ENCODE peak calls at places on chromosome 20, in eight cellular contexts. One of them, this sample, is unnamed.

GRCh38 chr20:53495357-53495756 is 98.3 kb downstream of the ZNF217 start:
- DNase-seq in stomach: no peak
- DNase-seq in GM23248: peak; percentile 50
- DNase-seq in tibial artery: no peak
- DNase-seq in IMR-90: peak; percentile 4
- DNase-seq in H1: no peak
- DNase-seq in heart left ventricle: no peak
- DNase-seq in small intestine: no peak
- DNase-seq in this sample: no peak

GRCh38 chr20:35207950-35208611 is 18.4 kb upstream of the MMP24 start:
- DNase-seq in stomach: peak; percentile 82
- DNase-seq in GM23248: peak; percentile 81
- DNase-seq in tibial artery: peak; percentile 80
- DNase-seq in IMR-90: peak; percentile 78
- DNase-seq in H1: no peak
- DNase-seq in heart left ventricle: peak; percentile 84
- DNase-seq in small intestine: peak; percentile 92
- DNase-seq in this sample: peak; percentile 96

GRCh38 chr20:40262219-40262618 is 426.8 kb downstream of the MAFB start:
- DNase-seq in stomach: no peak
- DNase-seq in GM23248: no peak
- DNase-seq in tibial artery: no peak
- DNase-seq in IMR-90: no peak
- DNase-seq in H1: no peak
- DNase-seq in heart left ventricle: no peak
- DNase-seq in small intestine: no peak
- DNase-seq in this sample: no peak

GRCh38 chr20:47125553-47126373 is 230.7 kb downstream of the ZMYND8 start:
- DNase-seq in stomach: no peak
- DNase-seq in GM23248: peak; percentile 11
- DNase-seq in tibial artery: no peak
- DNase-seq in IMR-90: no peak
- DNase-seq in H1: no peak
- DNase-seq in heart left ventricle: no peak
- DNase-seq in small intestine: no peak
- DNase-seq in this sample: no peak

GRCh38 chr20:11796041-11796440 is 121.7 kb upstream of the BTBD3 start:
- DNase-seq in stomach: no peak
- DNase-seq in GM23248: peak; percentile 47
- DNase-seq in tibial artery: no peak
- DNase-seq in IMR-90: peak; percentile 43
- DNase-seq in H1: no peak
- DNase-seq in heart left ventricle: no peak
- DNase-seq in small intestine: no peak
- DNase-seq in this sample: no peak

GRCh38 chr20:47311967-47312681 is 44.4 kb downstream of the ZMYND8 start:
- DNase-seq in stomach: no peak
- DNase-seq in GM23248: no peak
- DNase-seq in tibial artery: peak; percentile 46
- DNase-seq in IMR-90: no peak
- DNase-seq in H1: no peak
- DNase-seq in heart left ventricle: no peak
- DNase-seq in small intestine: no peak
- DNase-seq in this sample: no peak

GRCh38 chr20:4153661-4154238 is 138.4 kb upstream of the RNF24 start:
- DNase-seq in stomach: no peak
- DNase-seq in GM23248: no peak
- DNase-seq in tibial artery: no peak
- DNase-seq in IMR-90: no peak
- DNase-seq in H1: no peak
- DNase-seq in heart left ventricle: no peak
- DNase-seq in small intestine: no peak
- DNase-seq in this sample: no peak

GRCh38 chr20:3174442-3175263 is 1.3 kb upstream of the LZTS3 start:
- DNase-seq in stomach: no peak
- DNase-seq in GM23248: peak; percentile 26
- DNase-seq in tibial artery: no peak
- DNase-seq in IMR-90: peak; percentile 11
- DNase-seq in H1: peak; percentile 31
- DNase-seq in heart left ventricle: peak; percentile 56
- DNase-seq in small intestine: no peak
- DNase-seq in this sample: no peak

GRCh38 chr20:62301111-62301668 is 1.6 kb upstream of the ADRM1 start:
- DNase-seq in stomach: no peak
- DNase-seq in GM23248: no peak
- DNase-seq in tibial artery: no peak
- DNase-seq in IMR-90: no peak
- DNase-seq in H1: no peak
- DNase-seq in heart left ventricle: no peak
- DNase-seq in small intestine: no peak
- DNase-seq in this sample: no peak

GRCh38 chr20:62332421-62332820 is 29.6 kb downstream of the ADRM1 start:
- DNase-seq in stomach: no peak
- DNase-seq in GM23248: no peak
- DNase-seq in tibial artery: no peak
- DNase-seq in IMR-90: no peak
- DNase-seq in H1: no peak
- DNase-seq in heart left ventricle: no peak
- DNase-seq in small intestine: no peak
- DNase-seq in this sample: no peak

GRCh38 chr20:9794831-9795230 is 44.0 kb downstream of the PAK5 start:
- DNase-seq in stomach: no peak
- DNase-seq in GM23248: no peak
- DNase-seq in tibial artery: no peak
- DNase-seq in IMR-90: no peak
- DNase-seq in H1: no peak
- DNase-seq in heart left ventricle: no peak
- DNase-seq in small intestine: no peak
- DNase-seq in this sample: no peak

GRCh38 chr20:51434556-51435256 is 107.8 kb downstream of the NFATC2 start:
- DNase-seq in stomach: no peak
- DNase-seq in GM23248: peak; percentile 94
- DNase-seq in tibial artery: no peak
- DNase-seq in IMR-90: peak; percentile 91
- DNase-seq in H1: no peak
- DNase-seq in heart left ventricle: no peak
- DNase-seq in small intestine: no peak
- DNase-seq in this sample: no peak

GRCh38 chr20:8267009-8267408 is 134.9 kb downstream of the PLCB1 start:
- DNase-seq in stomach: no peak
- DNase-seq in GM23248: no peak
- DNase-seq in tibial artery: no peak
- DNase-seq in IMR-90: no peak
- DNase-seq in H1: no peak
- DNase-seq in heart left ventricle: no peak
- DNase-seq in small intestine: no peak
- DNase-seq in this sample: no peak

GRCh38 chr20:34817801-34818200 is 7.7 kb downstream of the NCOA6 start:
- DNase-seq in stomach: no peak
- DNase-seq in GM23248: no peak
- DNase-seq in tibial artery: no peak
- DNase-seq in IMR-90: no peak
- DNase-seq in H1: no peak
- DNase-seq in heart left ventricle: no peak
- DNase-seq in small intestine: no peak
- DNase-seq in this sample: no peak

GRCh38 chr20:53940883-53941546 is 129.4 kb downstream of the BCAS1 start:
- DNase-seq in stomach: no peak
- DNase-seq in GM23248: peak; percentile 93
- DNase-seq in tibial artery: no peak
- DNase-seq in IMR-90: peak; percentile 94
- DNase-seq in H1: no peak
- DNase-seq in heart left ventricle: no peak
- DNase-seq in small intestine: peak; percentile 51
- DNase-seq in this sample: peak; percentile 40

GRCh38 chr20:49890651-49891361 is 24.5 kb downstream of the SPATA2 start:
- DNase-seq in stomach: no peak
- DNase-seq in GM23248: no peak
- DNase-seq in tibial artery: peak; percentile 60
- DNase-seq in IMR-90: no peak
- DNase-seq in H1: no peak
- DNase-seq in heart left ventricle: peak; percentile 56
- DNase-seq in small intestine: no peak
- DNase-seq in this sample: peak; percentile 54

GRCh38 chr20:48758206-48758820 is 69.5 kb downstream of the PREX1 start:
- DNase-seq in stomach: no peak
- DNase-seq in GM23248: no peak
- DNase-seq in tibial artery: no peak
- DNase-seq in IMR-90: no peak
- DNase-seq in H1: no peak
- DNase-seq in heart left ventricle: no peak
- DNase-seq in small intestine: peak; percentile 35
- DNase-seq in this sample: no peak

GRCh38 chr20:63641792-63642517 is 11.3 kb downstream of the STMN3 start:
- DNase-seq in stomach: peak; percentile 94
- DNase-seq in GM23248: peak; percentile 86
- DNase-seq in tibial artery: peak; percentile 91
- DNase-seq in IMR-90: peak; percentile 62
- DNase-seq in H1: no peak
- DNase-seq in heart left ventricle: peak; percentile 87
- DNase-seq in small intestine: peak; percentile 89
- DNase-seq in this sample: peak; percentile 100

GRCh38 chr20:63641146-63641791 is 12.0 kb downstream of the STMN3 start:
- DNase-seq in stomach: no peak
- DNase-seq in GM23248: no peak
- DNase-seq in tibial artery: peak; percentile 72
- DNase-seq in IMR-90: no peak
- DNase-seq in H1: no peak
- DNase-seq in heart left ventricle: no peak
- DNase-seq in small intestine: peak; percentile 31
- DNase-seq in this sample: no peak

GRCh38 chr20:63643966-63644365 is 9.3 kb downstream of the STMN3 start:
- DNase-seq in stomach: no peak
- DNase-seq in GM23248: no peak
- DNase-seq in tibial artery: no peak
- DNase-seq in IMR-90: no peak
- DNase-seq in H1: no peak
- DNase-seq in heart left ventricle: no peak
- DNase-seq in small intestine: no peak
- DNase-seq in this sample: no peak

GRCh38 chr20:63643499-63643898 is 9.7 kb downstream of the STMN3 start:
- DNase-seq in stomach: no peak
- DNase-seq in GM23248: no peak
- DNase-seq in tibial artery: no peak
- DNase-seq in IMR-90: no peak
- DNase-seq in H1: no peak
- DNase-seq in heart left ventricle: no peak
- DNase-seq in small intestine: no peak
- DNase-seq in this sample: peak; percentile 56

DNA sequence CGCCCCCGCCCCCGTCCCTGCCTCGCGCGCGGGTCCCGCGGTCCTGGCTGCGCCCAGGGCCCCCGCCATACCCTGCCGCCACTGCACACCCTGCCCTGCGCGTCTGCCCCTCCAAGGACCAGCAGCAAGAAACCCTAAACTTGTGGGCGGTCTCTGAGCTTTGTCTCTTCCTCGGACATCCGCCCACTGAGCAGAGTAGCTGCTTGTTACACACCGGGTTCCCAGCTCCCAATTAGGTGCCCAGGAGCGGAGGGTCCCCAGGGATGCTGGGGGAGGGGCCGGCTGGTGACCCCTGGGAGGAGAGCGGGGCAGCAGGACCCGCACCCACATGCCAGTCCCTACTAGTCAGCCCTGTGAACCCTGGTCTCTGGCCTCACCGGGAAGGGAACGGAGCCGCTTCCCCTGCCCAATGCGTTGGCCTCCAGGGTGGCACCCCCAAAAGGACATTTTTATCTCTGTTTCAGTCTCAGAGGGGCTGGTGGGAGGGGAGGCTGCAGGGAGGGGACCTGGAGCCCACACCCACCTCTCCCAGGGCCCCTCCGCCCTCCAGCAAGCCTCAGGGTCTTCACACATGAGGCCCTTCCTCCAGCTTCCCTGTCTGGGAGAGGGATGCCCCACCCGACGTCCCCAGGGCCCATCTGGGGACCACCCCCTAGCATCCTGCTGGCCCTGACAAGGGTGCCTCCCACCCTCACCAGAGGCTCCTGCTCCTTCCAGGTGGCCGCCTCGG is 10.5 kb downstream of the STMN3 start:
- DNase-seq in stomach: no peak
- DNase-seq in GM23248: no peak
- DNase-seq in tibial artery: no peak
- DNase-seq in IMR-90: no peak
- DNase-seq in H1: no peak
- DNase-seq in heart left ventricle: no peak
- DNase-seq in small intestine: no peak
- DNase-seq in this sample: peak; percentile 74
- H3K4me3 ChIP-seq in stomach: peak overlapping the region; percentile 62
- H3K4me3 ChIP-seq in GM23248: peak overlapping the region; percentile 60
- H3K4me3 ChIP-seq in tibial artery: peak overlapping the region; percentile 49
- H3K4me3 ChIP-seq in IMR-90: no peak overlapping the region
- H3K4me3 ChIP-seq in H1: peak overlapping the region; percentile 55
- H3K4me3 ChIP-seq in heart left ventricle: peak overlapping the region; percentile 68
- H3K4me3 ChIP-seq in small intestine: peak overlapping the region; percentile 28
- H3K4me3 ChIP-seq in this sample: peak overlapping the region; percentile 73

GRCh38 chr20:57701651-57702050 is 8.2 kb downstream of the PMEPA1 start:
- DNase-seq in stomach: no peak
- DNase-seq in GM23248: no peak
- DNase-seq in tibial artery: no peak
- DNase-seq in IMR-90: no peak
- DNase-seq in H1: no peak
- DNase-seq in heart left ventricle: no peak
- DNase-seq in small intestine: no peak
- DNase-seq in this sample: no peak
- H3K4me1 ChIP-seq in stomach: peaks cover 12% of the 10 kb centered on the region
- H3K4me1 ChIP-seq in GM23248: peaks cover 20% of the 10 kb centered on the region
- H3K4me1 ChIP-seq in tibial artery: no peaks in the 10 kb centered on the region
- H3K4me1 ChIP-seq in IMR-90: peaks cover 17% of the 10 kb centered on the region
- H3K4me1 ChIP-seq in H1: peaks cover 12% of the 10 kb centered on the region
- H3K4me1 ChIP-seq in heart left ventricle: peaks cover 7% of the 10 kb centered on the region
- H3K4me1 ChIP-seq in small intestine: peaks cover 10% of the 10 kb centered on the region
- H3K4me1 ChIP-seq in this sample: peaks cover 23% of the 10 kb centered on the region

GRCh38 chr20:675453-676314 is at the start of gene SCRT2:
- DNase-seq in stomach: peak; percentile 87
- DNase-seq in GM23248: peak; percentile 83
- DNase-seq in tibial artery: peak; percentile 81
- DNase-seq in IMR-90: peak; percentile 65
- DNase-seq in H1: no peak
- DNase-seq in heart left ventricle: peak; percentile 83
- DNase-seq in small intestine: peak; percentile 64
- DNase-seq in this sample: peak; percentile 93
- H3K4me3 ChIP-seq in stomach: peak within 1 kb of the TSS; percentile 26
- H3K4me3 ChIP-seq in GM23248: peak within 1 kb of the TSS; percentile 43
- H3K4me3 ChIP-seq in tibial artery: no peak within 1 kb of the TSS
- H3K4me3 ChIP-seq in IMR-90: no peak within 1 kb of the TSS
- H3K4me3 ChIP-seq in H1: peak within 1 kb of the TSS; percentile 62
- H3K4me3 ChIP-seq in heart left ventricle: peak within 1 kb of the TSS; percentile 36
- H3K4me3 ChIP-seq in small intestine: no peak within 1 kb of the TSS
- H3K4me3 ChIP-seq in this sample: no peak within 1 kb of the TSS

GRCh38 chr20:5395932-5396727 is 79.4 kb upstream of the PROKR2 start:
- DNase-seq in stomach: no peak
- DNase-seq in GM23248: no peak
- DNase-seq in tibial artery: no peak
- DNase-seq in IMR-90: no peak
- DNase-seq in H1: no peak
- DNase-seq in heart left ventricle: no peak
- DNase-seq in small intestine: no peak
- DNase-seq in this sample: no peak
- H3K4me1 ChIP-seq in stomach: no peaks in the 10 kb centered on the region
- H3K4me1 ChIP-seq in GM23248: no peaks in the 10 kb centered on the region
- H3K4me1 ChIP-seq in tibial artery: no peaks in the 10 kb centered on the region
- H3K4me1 ChIP-seq in IMR-90: no peaks in the 10 kb centered on the region
- H3K4me1 ChIP-seq in H1: peaks cover 2% of the 10 kb centered on the region
- H3K4me1 ChIP-seq in heart left ventricle: no peaks in the 10 kb centered on the region
- H3K4me1 ChIP-seq in small intestine: no peaks in the 10 kb centered on the region
- H3K4me1 ChIP-seq in this sample: no peaks in the 10 kb centered on the region

GRCh38 chr20:44609511-44610312 is 27.3 kb downstream of the PKIG start:
- DNase-seq in stomach: peak; percentile 91
- DNase-seq in GM23248: peak; percentile 94
- DNase-seq in tibial artery: peak; percentile 93
- DNase-seq in IMR-90: peak; percentile 78
- DNase-seq in H1: peak; percentile 85
- DNase-seq in heart left ventricle: peak; percentile 88
- DNase-seq in small intestine: peak; percentile 94
- DNase-seq in this sample: peak; percentile 99
- H3K4me3 ChIP-seq in stomach: peak overlapping the region; percentile 15
- H3K4me3 ChIP-seq in GM23248: peak overlapping the region; percentile 24
- H3K4me3 ChIP-seq in tibial artery: peak overlapping the region; percentile 28
- H3K4me3 ChIP-seq in IMR-90: no peak overlapping the region
- H3K4me3 ChIP-seq in H1: no peak overlapping the region
- H3K4me3 ChIP-seq in heart left ventricle: peak overlapping the region; percentile 24
- H3K4me3 ChIP-seq in small intestine: no peak overlapping the region
- H3K4me3 ChIP-seq in this sample: peak overlapping the region; percentile 19